ENCODE peak calls at places on chromosomes 5 and 9, in nine cellular contexts. One of them, this sample, is unnamed.

GRCh38 chr5:17216974-17217325 is 481 bp upstream of the BASP1 start:
- DNase-seq in GM12891: peak
- DNase-seq in heart left ventricle: no peak
- DNase-seq in stomach: no peak
- DNase-seq in Peyer's patch: peak
- DNase-seq in body of pancreas: no peak
- DNase-seq in HepG2: no peak
- DNase-seq in adrenal gland: no peak
- DNase-seq in lower leg skin: peak
- DNase-seq in this sample: no peak

GRCh38 chr9:21708846-21709245 is 93.6 kb upstream of the MTAP start:
- DNase-seq in lower leg skin: no peak
- DNase-seq in adrenal gland: no peak
- DNase-seq in stomach: no peak
- DNase-seq in Peyer's patch: no peak
- DNase-seq in body of pancreas: no peak
- DNase-seq in HepG2: no peak
- DNase-seq in GM12891: no peak
- DNase-seq in heart left ventricle: no peak
- DNase-seq in this sample: no peak

GRCh38 chr9:127004946-127005769 is 90.6 kb downstream of the RALGPS1 start:
- DNase-seq in heart left ventricle: no peak
- DNase-seq in Peyer's patch: no peak
- DNase-seq in GM12891: peak
- DNase-seq in adrenal gland: peak
- DNase-seq in stomach: no peak
- DNase-seq in body of pancreas: no peak
- DNase-seq in HepG2: no peak
- DNase-seq in lower leg skin: no peak
- DNase-seq in this sample: no peak

GRCh38 chr5:141941307-141941706 is 16.7 kb downstream of the PCDH12 start:
- DNase-seq in adrenal gland: peak
- DNase-seq in GM12891: no peak
- DNase-seq in HepG2: no peak
- DNase-seq in body of pancreas: no peak
- DNase-seq in stomach: no peak
- DNase-seq in heart left ventricle: no peak
- DNase-seq in Peyer's patch: no peak
- DNase-seq in lower leg skin: no peak
- DNase-seq in this sample: no peak

GRCh38 chr9:3359048-3359692 is 166.6 kb downstream of the RFX3 start:
- DNase-seq in heart left ventricle: no peak
- DNase-seq in GM12891: no peak
- DNase-seq in HepG2: no peak
- DNase-seq in lower leg skin: no peak
- DNase-seq in stomach: no peak
- DNase-seq in body of pancreas: no peak
- DNase-seq in Peyer's patch: no peak
- DNase-seq in adrenal gland: no peak
- DNase-seq in this sample: no peak

GRCh38 chr9:92094655-92095054 is 20.6 kb downstream of the SPTLC1 start:
- DNase-seq in adrenal gland: no peak
- DNase-seq in heart left ventricle: no peak
- DNase-seq in stomach: no peak
- DNase-seq in body of pancreas: no peak
- DNase-seq in lower leg skin: no peak
- DNase-seq in GM12891: no peak
- DNase-seq in Peyer's patch: no peak
- DNase-seq in HepG2: peak
- DNase-seq in this sample: no peak

GRCh38 chr5:15502208-15502607 is 2.2 kb downstream of the FBXL7 start:
- DNase-seq in adrenal gland: no peak
- DNase-seq in HepG2: no peak
- DNase-seq in body of pancreas: no peak
- DNase-seq in stomach: no peak
- DNase-seq in Peyer's patch: no peak
- DNase-seq in lower leg skin: no peak
- DNase-seq in GM12891: no peak
- DNase-seq in heart left ventricle: no peak
- DNase-seq in this sample: no peak

GRCh38 chr9:33818832-33819500 is 2.0 kb downstream of the UBE2R2 start:
- DNase-seq in body of pancreas: no peak
- DNase-seq in stomach: no peak
- DNase-seq in Peyer's patch: no peak
- DNase-seq in GM12891: no peak
- DNase-seq in lower leg skin: no peak
- DNase-seq in adrenal gland: no peak
- DNase-seq in heart left ventricle: no peak
- DNase-seq in HepG2: no peak
- DNase-seq in this sample: no peak

GRCh38 chr9:110700953-110701352 is 32.4 kb downstream of the MUSK start:
- DNase-seq in stomach: no peak
- DNase-seq in heart left ventricle: no peak
- DNase-seq in HepG2: no peak
- DNase-seq in lower leg skin: no peak
- DNase-seq in body of pancreas: no peak
- DNase-seq in adrenal gland: no peak
- DNase-seq in GM12891: no peak
- DNase-seq in Peyer's patch: no peak
- DNase-seq in this sample: no peak

GRCh38 chr9:129484325-129485000 is 136.4 kb downstream of the C9orf50 start:
- DNase-seq in GM12891: no peak
- DNase-seq in adrenal gland: no peak
- DNase-seq in lower leg skin: no peak
- DNase-seq in HepG2: no peak
- DNase-seq in stomach: no peak
- DNase-seq in Peyer's patch: no peak
- DNase-seq in heart left ventricle: no peak
- DNase-seq in body of pancreas: no peak
- DNase-seq in this sample: no peak

GRCh38 chr9:129481424-129481823 is 139.5 kb downstream of the C9orf50 start:
- DNase-seq in heart left ventricle: no peak
- DNase-seq in lower leg skin: no peak
- DNase-seq in adrenal gland: peak
- DNase-seq in GM12891: no peak
- DNase-seq in Peyer's patch: no peak
- DNase-seq in body of pancreas: no peak
- DNase-seq in HepG2: no peak
- DNase-seq in stomach: no peak
- DNase-seq in this sample: no peak

GRCh38 chr9:129481824-129482511 is 138.9 kb downstream of the C9orf50 start:
- DNase-seq in body of pancreas: peak
- DNase-seq in adrenal gland: no peak
- DNase-seq in lower leg skin: no peak
- DNase-seq in GM12891: no peak
- DNase-seq in stomach: no peak
- DNase-seq in heart left ventricle: peak
- DNase-seq in HepG2: no peak
- DNase-seq in Peyer's patch: no peak
- DNase-seq in this sample: no peak

GRCh38 chr9:129483467-129484324 is 137.2 kb downstream of the C9orf50 start:
- DNase-seq in Peyer's patch: peak
- DNase-seq in heart left ventricle: peak
- DNase-seq in body of pancreas: peak
- DNase-seq in HepG2: no peak
- DNase-seq in GM12891: no peak
- DNase-seq in adrenal gland: peak
- DNase-seq in lower leg skin: peak
- DNase-seq in stomach: peak
- DNase-seq in this sample: peak

GRCh38 chr9:129482521-129483466 is 138.1 kb downstream of the C9orf50 start:
- DNase-seq in HepG2: no peak
- DNase-seq in stomach: peak
- DNase-seq in heart left ventricle: peak
- DNase-seq in lower leg skin: peak
- DNase-seq in body of pancreas: peak
- DNase-seq in adrenal gland: peak
- DNase-seq in GM12891: no peak
- DNase-seq in Peyer's patch: no peak
- DNase-seq in this sample: peak
- TF ChIP-seq POLR2A in HepG2: no peak
- TF ChIP-seq POLR2A in stomach: no peak
- TF ChIP-seq POLR2A in heart left ventricle: peak
- TF ChIP-seq POLR2A in lower leg skin: no peak
- TF ChIP-seq POLR2A in body of pancreas: peak
- TF ChIP-seq POLR2A in adrenal gland: peak
- TF ChIP-seq POLR2A in GM12891: no peak
- TF ChIP-seq POLR2A in Peyer's patch: peak
- TF ChIP-seq POLR2A in this sample: peak

GRCh38 chr9:135650408-135650807 is 11.1 kb upstream of the GLT6D1 start:
- DNase-seq in body of pancreas: no peak
- DNase-seq in adrenal gland: no peak
- DNase-seq in lower leg skin: no peak
- DNase-seq in heart left ventricle: no peak
- DNase-seq in stomach: no peak
- DNase-seq in HepG2: no peak
- DNase-seq in GM12891: no peak
- DNase-seq in Peyer's patch: no peak
- DNase-seq in this sample: no peak
- TF ChIP-seq POLR2A in body of pancreas: no peak
- TF ChIP-seq POLR2A in adrenal gland: no peak
- TF ChIP-seq POLR2A in lower leg skin: no peak
- TF ChIP-seq POLR2A in heart left ventricle: no peak
- TF ChIP-seq POLR2A in stomach: no peak
- TF ChIP-seq POLR2A in HepG2: no peak
- TF ChIP-seq POLR2A in GM12891: no peak
- TF ChIP-seq POLR2A in Peyer's patch: no peak
- TF ChIP-seq POLR2A in this sample: no peak

GRCh38 chr9:128159073-128159783 is 837 bp upstream of the BBLN start:
- DNase-seq in heart left ventricle: peak
- DNase-seq in HepG2: peak
- DNase-seq in Peyer's patch: peak
- DNase-seq in GM12891: no peak
- DNase-seq in lower leg skin: no peak
- DNase-seq in adrenal gland: no peak
- DNase-seq in body of pancreas: no peak
- DNase-seq in stomach: no peak
- DNase-seq in this sample: peak
- TF ChIP-seq POLR2A in heart left ventricle: no peak
- TF ChIP-seq POLR2A in HepG2: no peak
- TF ChIP-seq POLR2A in Peyer's patch: no peak
- TF ChIP-seq POLR2A in GM12891: no peak
- TF ChIP-seq POLR2A in lower leg skin: no peak
- TF ChIP-seq POLR2A in adrenal gland: no peak
- TF ChIP-seq POLR2A in body of pancreas: no peak
- TF ChIP-seq POLR2A in stomach: no peak
- TF ChIP-seq POLR2A in this sample: no peak

DNA sequence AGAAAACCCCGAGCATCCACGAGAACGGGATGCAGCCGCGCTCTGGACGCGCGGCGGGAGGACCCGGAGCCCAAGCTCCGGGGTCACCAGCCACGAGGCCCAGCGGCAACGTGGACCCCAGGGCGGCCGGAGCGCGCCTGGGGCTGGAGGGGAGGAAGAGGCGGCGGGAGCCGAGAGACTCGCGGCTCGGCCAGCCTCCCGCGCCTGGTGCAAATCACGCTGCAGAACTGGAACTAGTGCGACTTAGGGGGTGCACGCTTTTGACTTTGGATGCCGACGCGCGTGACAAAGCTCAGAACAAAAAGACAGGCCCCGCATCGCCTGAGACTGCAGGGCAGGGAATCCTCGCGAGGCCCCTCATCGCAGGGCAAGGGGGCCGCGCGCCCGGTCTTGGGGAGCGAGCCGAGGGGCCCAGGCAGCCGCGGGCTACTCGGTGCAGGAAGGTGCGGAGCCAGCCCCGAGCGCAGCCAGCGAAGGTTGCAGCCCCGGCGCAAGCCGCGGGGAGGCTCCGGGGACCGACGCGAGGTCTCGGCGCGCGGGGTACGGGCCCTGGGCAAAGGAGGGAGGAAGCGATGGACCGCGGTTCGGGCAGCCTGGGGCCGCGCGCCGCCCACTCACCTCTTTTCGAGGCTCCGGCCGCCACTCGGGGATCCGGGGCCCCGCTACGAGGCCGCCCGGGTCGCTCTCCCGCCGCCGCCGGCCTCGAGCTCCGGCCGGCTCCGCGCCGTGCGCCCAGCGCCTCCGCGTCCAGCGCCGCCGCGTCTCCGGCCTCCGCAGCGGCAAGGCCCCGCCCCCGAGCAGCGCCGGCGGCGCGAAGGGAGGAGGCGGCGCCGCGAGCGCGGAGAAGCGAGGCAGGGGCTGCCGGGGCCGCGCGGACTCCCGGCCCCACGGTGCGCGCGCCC is at the start of gene GOLM1:
- DNase-seq in HepG2: no peak
- DNase-seq in GM12891: peak
- DNase-seq in Peyer's patch: no peak
- DNase-seq in lower leg skin: no peak
- DNase-seq in heart left ventricle: peak
- DNase-seq in stomach: peak
- DNase-seq in adrenal gland: peak
- DNase-seq in body of pancreas: peak
- DNase-seq in this sample: peak
- TF ChIP-seq POLR2A in HepG2: no peak
- TF ChIP-seq POLR2A in GM12891: no peak
- TF ChIP-seq POLR2A in Peyer's patch: peak
- TF ChIP-seq POLR2A in lower leg skin: no peak
- TF ChIP-seq POLR2A in heart left ventricle: peak
- TF ChIP-seq POLR2A in stomach: no peak
- TF ChIP-seq POLR2A in adrenal gland: peak
- TF ChIP-seq POLR2A in body of pancreas: peak
- TF ChIP-seq POLR2A in this sample: no peak

This sample was measured in right lobe of liver.